ENCODE peak calls at places on chromosomes 7 and 10, in four cellular contexts. M is mammary epithelial cell, J is neural progenitor cell, N is HepG2. T is an unnamed sample.

GRCh38 chr10:93236378-93237040 is 162.8 kb downstream of the CYP26A1 start:
- DNase-seq in M (no peak), N (no peak), J (no peak), T (no peak)

GRCh38 chr7:41685684-41686083 is 17.2 kb downstream of the INHBA start:
- DNase-seq in M (peak), N (no peak), J (no peak), T (peak)

GRCh38 chr10:129104266-129105045 is 362.6 kb upstream of the MGMT start:
- DNase-seq in J (no peak), N (no peak), M (no peak), T (peak)

GRCh38 chr7:125966278-125967048 is 1036.8 kb upstream of the POT1 start:
- DNase-seq in J (no peak), N (no peak), M (no peak), T (no peak)

GRCh38 chr7:45421826-45422225 is 152.3 kb upstream of the ADCY1 start:
- DNase-seq in M (no peak), N (no peak), J (no peak), T (no peak)

GRCh38 chr10:52740913-52741675 is 31.5 kb downstream of the MBL2 start:
- DNase-seq in N (peak), M (no peak), J (peak), T (peak)

GRCh38 chr10:80464557-80465466 is 10.7 kb downstream of the TSPAN14 start:
- DNase-seq in M (no peak), N (peak), J (peak), T (no peak)

GRCh38 chr10:450463-450862 is 239.0 kb downstream of the DIP2C start:
- DNase-seq in J (no peak), N (no peak), M (no peak), T (no peak)

GRCh38 chr10:68559872-68560200 is 301 bp upstream of the TET1 start:
- DNase-seq in M (no peak), N (no peak), J (no peak), T (no peak)

GRCh38 chr7:148916186-148916585 is 32.1 kb upstream of the EZH2 start:
- DNase-seq in M (no peak), N (no peak), J (no peak), T (peak)
- H3K4me3 ChIP-seq in M (no peak), N (no peak), J (no peak), T (no peak)

DNA sequence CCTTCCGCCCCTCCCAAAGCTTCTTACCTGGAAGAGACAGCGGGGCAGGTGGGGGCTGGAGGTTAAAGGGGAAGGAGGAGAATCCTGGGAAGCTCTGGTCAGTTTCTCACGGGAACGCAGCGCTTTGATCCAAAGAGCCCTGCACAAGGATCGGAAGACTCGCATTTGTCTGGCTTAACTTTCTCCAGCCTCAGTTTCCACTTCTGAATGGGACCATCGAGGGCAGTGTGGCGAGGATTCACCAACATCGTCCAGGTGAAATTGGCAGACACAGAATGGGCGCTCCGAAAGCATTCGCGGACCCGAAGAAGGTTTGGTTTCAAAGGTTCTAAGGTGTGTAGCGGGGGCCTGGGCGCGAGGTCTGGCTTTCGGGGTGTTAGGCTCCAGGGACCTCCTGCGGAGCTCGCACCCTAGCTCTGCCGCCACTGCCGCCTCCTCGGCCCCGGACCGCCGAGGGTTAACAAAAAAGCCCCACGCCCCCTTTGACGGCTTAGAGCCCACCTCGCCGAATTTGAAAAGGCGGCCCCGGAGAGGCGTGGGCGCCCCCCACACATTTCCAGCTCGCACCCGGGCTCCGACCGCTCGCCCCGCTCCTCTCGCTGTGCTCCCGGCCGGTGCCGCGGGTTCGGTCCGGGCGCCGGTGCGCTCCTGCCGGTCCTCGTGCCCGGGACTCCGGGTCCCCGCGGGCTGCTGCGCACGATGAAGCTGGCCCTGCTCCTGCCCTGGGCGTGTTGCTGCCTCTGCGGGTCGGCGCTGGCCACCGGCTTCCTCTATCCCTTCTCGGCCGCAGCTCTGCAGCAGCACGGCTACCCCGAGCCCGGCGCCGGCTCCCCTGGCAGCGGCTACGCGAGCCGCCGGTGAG is at the start of gene COL26A1:
- DNase-seq in J (peak), N (no peak), M (no peak), T (peak)
- TF ChIP-seq EZH2 in J (no peak), N (no peak), M (peak), T (peak)

GRCh38 chr10:2475711-2476110 is 591.6 kb upstream of the PFKP start:
- DNase-seq in M (no peak), J (no peak), N (no peak), T (peak)

GRCh38 chr10:2476236-2476814 is 591.0 kb upstream of the PFKP start:
- DNase-seq in M (no peak), N (no peak), J (no peak), T (no peak)

GRCh38 chr10:2477154-2477553 is 590.2 kb upstream of the PFKP start:
- DNase-seq in M (no peak), N (no peak), J (peak), T (no peak)
- TF ChIP-seq CTCF in M (no peak), N (no peak), J (peak), T (no peak)

GRCh38 chr7:90713628-90714027 is 117.5 kb downstream of the CDK14 start:
- DNase-seq in M (no peak), N (no peak), J (no peak), T (no peak)

GRCh38 chr7:90717286-90718060 is 121.4 kb downstream of the CDK14 start:
- DNase-seq in J (peak), N (peak), M (no peak), T (peak)

GRCh38 chr7:90710466-90710850 is 114.3 kb downstream of the CDK14 start:
- DNase-seq in M (no peak), N (no peak), J (no peak), T (no peak)

GRCh38 chr7:90719159-90719558 is 123.0 kb downstream of the CDK14 start:
- DNase-seq in M (no peak), J (no peak), N (no peak), T (no peak)

GRCh38 chr7:90715067-90715466 is 118.9 kb downstream of the CDK14 start:
- DNase-seq in M (no peak), N (no peak), J (no peak), T (no peak)
- H3K4me3 ChIP-seq in M (no peak), N (no peak), J (no peak), T (no peak)

T was measured in fibroblast of lung.